ENCODE peak calls at places on chromosomes 1 and 21, in four cellular contexts. H, Z, J and P are unnamed samples. For H3K4me1, the result is how much of the 10 kb centered on the place peaks cover.

GRCh38 chr1:205449254-205449749 is 6.5 kb downstream of the BLACAT1 start:
- DNase-seq in H (no peak), Z (no peak), J (peak), P (no peak)

GRCh38 chr1:7042322-7043231 is 257.3 kb downstream of the CAMTA1 start:
- DNase-seq in H (no peak), Z (no peak), J (peak), P (peak)

GRCh38 chr1:156241311-156241811 is 623 bp upstream of the BGLAP start:
- DNase-seq in H (no peak), Z (no peak), J (no peak), P (no peak)

GRCh38 chr1:25575191-25575590 is 31.8 kb downstream of the LDLRAP1 start:
- DNase-seq in H (no peak), Z (no peak), J (no peak), P (no peak)

GRCh38 chr1:2314297-2314802 is 77.0 kb downstream of the MORN1 start:
- DNase-seq in H (no peak), Z (peak), J (peak), P (peak)

GRCh38 chr1:152525080-152525641 is 10.9 kb downstream of the CRCT1 start:
- DNase-seq in H (no peak), Z (no peak), J (no peak), P (no peak)

GRCh38 chr1:145987926-145988325 is 8.5 kb downstream of the TXNIP start:
- DNase-seq in H (no peak), Z (no peak), J (no peak), P (no peak)

GRCh38 chr1:244406337-244406736 is 45.4 kb downstream of the ADSS2 start:
- DNase-seq in H (no peak), Z (no peak), J (no peak), P (no peak)

GRCh38 chr21:15255359-15256157 is 190.8 kb upstream of the NRIP1 start:
- DNase-seq in H (no peak), Z (no peak), J (no peak), P (no peak)

GRCh38 chr1:161216945-161217712 is 2.0 kb downstream of the FCER1G start:
- DNase-seq in H (peak), Z (no peak), J (no peak), P (no peak)

GRCh38 chr1:7136166-7136953 is 351.1 kb downstream of the CAMTA1 start:
- DNase-seq in H (no peak), Z (no peak), J (peak), P (no peak)

GRCh38 chr1:197320991-197321531 is 53.0 kb downstream of the CRB1 start:
- DNase-seq in H (peak), Z (no peak), J (no peak), P (no peak)

GRCh38 chr1:224266105-224266935 is 63.7 kb downstream of the NVL start:
- DNase-seq in H (no peak), Z (no peak), J (no peak), P (no peak)

GRCh38 chr21:46459356-46460112 is 843 bp downstream of the DIP2A start:
- DNase-seq in H (peak), Z (peak), J (peak), P (peak)

GRCh38 chr1:98388431-98388830 is 273.1 kb upstream of the SNX7 start:
- DNase-seq in H (peak), Z (no peak), J (no peak), P (no peak)

GRCh38 chr1:145990249-145991097 is 5.9 kb downstream of the TXNIP start:
- DNase-seq in H (no peak), Z (peak), J (no peak), P (peak)

GRCh38 chr1:155017946-155018316 is 15.3 kb downstream of the ZBTB7B start:
- DNase-seq in H (no peak), Z (no peak), J (no peak), P (no peak)

GRCh38 chr1:56095924-56096655 is 483.3 kb downstream of the PLPP3 start:
- DNase-seq in H (peak), Z (peak), J (no peak), P (no peak)

GRCh38 chr1:109895720-109896504 is 14.7 kb upstream of the CSF1 start:
- DNase-seq in H (no peak), Z (peak), J (no peak), P (no peak)

GRCh38 chr1:7938070-7938469 is 2.6 kb downstream of the TNFRSF9 start:
- DNase-seq in H (no peak), Z (no peak), J (no peak), P (no peak)

GRCh38 chr1:50474859-50475809 is 51.9 kb upstream of the DMRTA2 start:
- DNase-seq in H (no peak), Z (no peak), J (peak), P (peak)

GRCh38 chr1:165639821-165640623 is 9.0 kb downstream of the MGST3 start:
- DNase-seq in H (no peak), Z (no peak), J (no peak), P (no peak)

GRCh38 chr1:55255901-55256300 is 40.7 kb upstream of the USP24 start:
- DNase-seq in H (no peak), Z (no peak), J (no peak), P (no peak)

GRCh38 chr1:80258659-80259058 is 1252.1 kb upstream of the ADGRL4 start:
- DNase-seq in H (no peak), Z (no peak), J (no peak), P (peak)

GRCh38 chr1:59026472-59026948 is 242.7 kb upstream of the JUN start:
- DNase-seq in H (no peak), Z (no peak), J (no peak), P (no peak)

GRCh38 chr21:17859661-17860060 is 40.5 kb upstream of the C21orf91 start:
- DNase-seq in H (no peak), Z (no peak), J (peak), P (no peak)

GRCh38 chr1:159800177-159800935 is 1.8 kb upstream of the FCRL6 start:
- DNase-seq in H (no peak), Z (no peak), J (no peak), P (no peak)

GRCh38 chr1:243957141-243957540 is 93.9 kb upstream of the ZBTB18 start:
- DNase-seq in H (no peak), Z (no peak), J (no peak), P (no peak)

GRCh38 chr1:221174598-221174997 is 295.4 kb downstream of the HLX start:
- DNase-seq in H (no peak), Z (no peak), J (peak), P (peak)

GRCh38 chr1:66711420-66711819 is 40.8 kb upstream of the DYNLT5 start:
- DNase-seq in H (no peak), Z (no peak), J (peak), P (peak)

GRCh38 chr1:182283746-182284544 is 107.6 kb downstream of the GLUL start:
- DNase-seq in H (no peak), Z (no peak), J (no peak), P (no peak)

GRCh38 chr1:226948480-226948879 is 8.4 kb downstream of the COQ8A start:
- DNase-seq in H (no peak), Z (no peak), J (no peak), P (no peak)
- H3K4me1 ChIP-seq in H (under half), Z (under half), J (under half), P (under half)

DNA sequence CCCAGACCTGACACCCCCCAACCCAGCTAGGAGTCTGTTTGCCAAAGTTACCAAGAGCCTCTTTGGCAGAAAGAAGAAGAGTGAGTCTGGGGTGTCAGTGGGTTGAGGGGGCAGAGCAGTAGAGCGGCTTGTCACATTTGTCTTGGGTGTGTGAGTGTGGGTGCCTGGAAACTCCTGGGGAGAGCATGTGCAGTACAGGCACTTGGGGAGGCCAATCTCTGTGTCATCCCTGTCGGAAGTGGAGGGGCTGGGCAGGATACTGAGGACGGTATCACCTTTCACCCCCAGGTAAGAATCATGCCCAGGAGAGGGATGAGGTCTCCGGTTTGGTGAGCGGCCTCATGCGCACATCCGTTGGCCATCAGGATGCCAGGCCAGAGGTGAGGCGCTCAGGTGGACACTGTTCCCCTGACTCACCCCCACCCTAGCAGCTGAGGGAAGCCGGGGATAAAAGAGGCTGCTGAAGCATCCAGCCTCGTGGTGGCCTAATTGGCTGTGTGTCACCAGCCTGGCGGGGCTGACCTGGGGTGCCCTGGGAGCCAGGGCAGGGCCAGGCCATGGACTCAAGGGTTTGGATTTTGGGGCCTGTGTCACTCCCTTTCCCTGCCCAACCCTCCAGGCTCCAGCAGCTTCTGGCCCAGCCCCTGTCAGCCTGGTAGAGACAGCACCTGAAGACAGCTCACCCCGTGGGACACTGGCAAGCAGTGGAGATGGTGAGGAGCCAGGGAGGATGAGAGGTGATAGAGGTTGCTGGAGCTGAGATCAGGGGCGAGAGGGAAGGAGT is 3.3 kb downstream of the PLK3 start:
- DNase-seq in H (no peak), Z (peak), J (no peak), P (no peak)
- H3K4me1 ChIP-seq in H (under half), Z (under half), J (under half), P (under half)

GRCh38 chr21:44870748-44871495 is 2.6 kb downstream of the PTTG1IP start:
- DNase-seq in H (peak), Z (no peak), J (no peak), P (no peak)
- H3K4me1 ChIP-seq in H (under half), Z (under half), J (under half), P (under half)

DNA sequence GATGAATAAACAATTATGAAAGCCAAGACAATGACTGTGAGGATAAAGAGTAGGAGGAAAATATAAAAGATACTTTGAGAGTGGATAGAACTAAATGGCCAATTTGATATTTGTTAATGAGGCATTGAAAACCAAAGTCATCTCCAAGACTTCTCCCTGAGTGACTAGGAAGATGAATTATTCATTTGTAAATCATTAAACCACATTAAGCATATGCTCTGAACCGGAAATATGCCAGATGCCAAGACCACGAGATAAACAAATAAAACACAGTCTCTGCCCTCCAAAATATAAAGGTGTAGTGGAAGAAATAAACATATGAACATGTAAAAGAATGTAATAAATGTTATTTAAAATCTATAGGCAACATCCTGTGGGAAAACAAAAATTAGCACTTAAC is 78.8 kb downstream of the MRPL39 start:
- DNase-seq in H (no peak), Z (no peak), J (no peak), P (no peak)
- H3K4me1 ChIP-seq in H (under half), Z (under half), J (under half), P (under half)

DNA sequence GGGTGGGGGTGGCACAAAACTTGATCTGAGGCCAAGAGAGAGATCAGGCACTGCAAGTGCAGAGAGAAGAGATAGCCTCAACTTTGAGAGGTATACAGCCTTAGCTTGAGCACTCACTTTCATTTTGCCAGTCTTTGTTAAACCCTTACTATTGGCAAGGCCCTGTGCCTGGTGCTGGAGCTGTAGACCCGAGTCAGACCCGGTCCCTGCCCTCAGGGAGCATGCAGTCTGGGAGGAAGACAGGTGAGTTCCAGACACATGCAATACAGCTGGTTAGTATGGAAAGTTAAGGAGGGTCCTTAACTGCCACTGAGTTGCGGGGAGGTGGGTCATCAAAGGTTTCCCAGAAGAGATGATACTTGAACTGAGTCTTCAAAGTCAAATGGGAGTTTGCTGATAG is 31.7 kb downstream of the RAB3B start:
- DNase-seq in H (no peak), Z (no peak), J (no peak), P (no peak)
- H3K4me1 ChIP-seq in H (under half), Z (under half), J (under half), P (under half)